ENCODE peak calls at places on chromosomes 1 and 21, in seven cellular contexts. Z is NCI-H2227 treated with DMSO at 0.1 percent for 48 hours; W is NCI-H345; A is activated CD8-positive, alpha-beta memory T cell treated with anti-CD3 and anti-CD28 coated beads for 48 hours; L is NCI-H774; Y is amygdala; P is heart right ventricle. M is an unnamed sample.

GRCh38 chr1:29322861-29323585 is 86.7 kb downstream of the PTPRU start:
- DNase-seq in Z (peak), W (no peak), A (no peak), L (no peak), Y (no peak), P (no peak), M (no peak)

GRCh38 chr21:33831962-33832659 is 83.5 kb downstream of the ATP5PO start:
- DNase-seq in Z (no peak), W (no peak), A (no peak), L (no peak), Y (no peak), P (no peak), M (no peak)

GRCh38 chr1:11187936-11188335 is 1.2 kb upstream of the ANGPTL7 start:
- DNase-seq in Z (no peak), W (no peak), A (no peak), L (no peak), Y (no peak), P (no peak), M (no peak)

GRCh38 chr1:163928080-163928479 is 606.3 kb downstream of the NUF2 start:
- DNase-seq in Z (no peak), W (peak), A (no peak), L (peak), Y (no peak), P (no peak), M (no peak)

GRCh38 chr1:181587870-181588438 is 104.6 kb downstream of the CACNA1E start:
- DNase-seq in Z (no peak), W (no peak), A (no peak), L (no peak), Y (no peak), P (no peak), M (no peak)

GRCh38 chr1:234134878-234135277 is 230.4 kb downstream of the SLC35F3 start:
- DNase-seq in Z (no peak), W (no peak), A (no peak), L (no peak), Y (no peak), P (no peak), M (no peak)

GRCh38 chr21:17460094-17460493 is 52.7 kb upstream of the CXADR start:
- DNase-seq in Z (no peak), W (no peak), A (no peak), L (no peak), Y (no peak), P (no peak), M (no peak)

GRCh38 chr1:69551476-69552324 is 16.0 kb upstream of the LRRC7 start:
- DNase-seq in Z (no peak), W (no peak), A (no peak), L (no peak), Y (no peak), P (no peak), M (no peak)

GRCh38 chr1:15178571-15179484 is 25.3 kb downstream of the TMEM51 start:
- DNase-seq in Z (no peak), W (peak), A (no peak), L (peak), Y (no peak), P (no peak), M (no peak)

GRCh38 chr1:36156329-36157114 is 562 bp downstream of the MAP7D1 start:
- DNase-seq in Z (peak), W (peak), A (no peak), L (peak), Y (peak), P (peak), M (peak)

GRCh38 chr1:201707027-201707426 is 121.9 kb upstream of the IPO9 start:
- DNase-seq in Z (no peak), W (no peak), A (no peak), L (no peak), Y (no peak), P (no peak), M (no peak)

GRCh38 chr1:162734047-162734446 is 56.5 kb upstream of the HSD17B7 start:
- DNase-seq in Z (no peak), W (no peak), A (no peak), L (no peak), Y (no peak), P (no peak), M (no peak)

GRCh38 chr1:24020032-24020431 is 39.9 kb upstream of the SRSF10 start:
- DNase-seq in Z (no peak), W (no peak), A (no peak), L (no peak), Y (no peak), P (no peak), M (no peak)

GRCh38 chr1:117166076-117166475 is 44.5 kb upstream of the TRIM45 start:
- DNase-seq in Z (no peak), W (no peak), A (no peak), L (no peak), Y (no peak), P (no peak), M (no peak)

GRCh38 chr1:45327644-45328515 is 1.2 kb downstream of the HPDL start:
- DNase-seq in Z (no peak), W (peak), A (no peak), L (no peak), Y (no peak), P (no peak), M (no peak)

GRCh38 chr1:116699605-116700004 is 32.1 kb upstream of the IGSF3 start:
- DNase-seq in Z (no peak), W (no peak), A (no peak), L (no peak), Y (no peak), P (no peak), M (no peak)

GRCh38 chr1:208036177-208036808 is 125.4 kb upstream of the CD34 start:
- DNase-seq in Z (no peak), W (no peak), A (no peak), L (no peak), Y (no peak), P (no peak), M (no peak)

GRCh38 chr1:184866991-184867788 is 107.1 kb downstream of the NIBAN1 start:
- DNase-seq in Z (no peak), W (no peak), A (no peak), L (no peak), Y (no peak), P (no peak), M (no peak)

GRCh38 chr1:84913025-84913892 is 20.3 kb upstream of the LPAR3 start:
- DNase-seq in Z (no peak), W (no peak), A (no peak), L (no peak), Y (no peak), P (no peak), M (no peak)

GRCh38 chr1:81802601-81803422 is 2.1 kb downstream of the ADGRL2 start:
- DNase-seq in Z (no peak), W (peak), A (no peak), L (peak), Y (peak), P (peak), M (no peak)

GRCh38 chr1:170321113-170321512 is 175.4 kb downstream of the NTMT2 start:
- DNase-seq in Z (no peak), W (no peak), A (no peak), L (no peak), Y (no peak), P (no peak), M (no peak)

M was measured in stimulated activated CD4-positive, alpha-beta T cell treated with anti-CD3 and anti-CD28 coated beads, Interleukin-12 subunit alpha, Interleukin-12 subunit beta, amount 100 ng/mL, for 4 hours.